ENCODE peak calls at places on chromosome X, in nine cellular contexts. I is WTC11; N is GM10248; U is activated naive CD4-positive, alpha-beta T cell treated with Interleukin-2 at 50 U/mL for 16 hours; M is AG10803; W is GM12865; E is activated CD4-positive, alpha-beta T cell treated with anti-CD3 and anti-CD28 coated beads, Interleukin-2, amount 50 U/mL, for 1 hour; F is stimulated activated CD8-positive, alpha-beta memory T cell treated with anti-CD3 and anti-CD28 coated beads, Interleukin-7, amount 100 ng/mL, for 1 hour; O is astrocyte of the spinal cord. S is an unnamed sample.

GRCh38 chrX:39633293-39633692 is 464.5 kb downstream of the BCOR start:
- DNase-seq in U (no peak), O (peak), M (peak), N (no peak), W (no peak), E (no peak), I (no peak), F (no peak), S (no peak)

GRCh38 chrX:34585561-34585960 is 71.5 kb downstream of the TMEM47 start:
- DNase-seq in E (no peak), O (no peak), F (no peak), W (no peak), N (no peak), I (no peak), M (no peak), U (no peak), S (no peak)

GRCh38 chrX:119036369-119037029 is 36.3 kb upstream of the CT47C1 start:
- DNase-seq in U (no peak), E (no peak), N (no peak), I (no peak), W (no peak), M (no peak), F (no peak), O (no peak), S (no peak)

GRCh38 chrX:131633285-131633917 is 89.5 kb downstream of the OR13H1 start:
- DNase-seq in M (peak), W (peak), E (peak), O (peak), F (peak), U (peak), I (peak), N (peak), S (peak)

GRCh38 chrX:55159556-55159955 is 60.6 kb upstream of the PAGE5 start:
- DNase-seq in N (no peak), O (no peak), M (no peak), F (no peak), U (no peak), W (no peak), E (no peak), I (no peak), S (no peak)

GRCh38 chrX:357035-357692 is 29.5 kb downstream of the PPP2R3B start:
- DNase-seq in U (no peak), F (no peak), M (no peak), N (no peak), I (no peak), E (no peak), O (no peak), W (no peak), S (no peak)

GRCh38 chrX:3577551-3577950 is 135.9 kb downstream of the PRKX start:
- DNase-seq in W (no peak), M (no peak), F (no peak), U (no peak), E (no peak), N (no peak), O (no peak), I (no peak), S (no peak)

GRCh38 chrX:10972731-10973130 is 138.4 kb upstream of the HCCS start:
- DNase-seq in M (peak), E (no peak), W (no peak), O (peak), N (no peak), I (no peak), U (no peak), F (no peak), S (no peak)

GRCh38 chrX:31555506-31555905 is 483.7 kb upstream of the FTHL17 start:
- DNase-seq in O (no peak), E (no peak), I (no peak), U (no peak), W (no peak), N (no peak), F (no peak), M (peak), S (no peak)

GRCh38 chrX:118181030-118181429 is 64.4 kb upstream of the KLHL13 start:
- DNase-seq in E (no peak), U (no peak), M (no peak), I (no peak), F (no peak), O (peak), N (no peak), W (no peak), S (no peak)

GRCh38 chrX:84189125-84189524 is 1.1 kb upstream of the RPS6KA6 start:
- DNase-seq in F (no peak), M (no peak), U (no peak), I (no peak), E (no peak), O (no peak), W (no peak), N (no peak), S (no peak)

GRCh38 chrX:22171287-22172060 is 101.2 kb upstream of the CBLL2 start:
- DNase-seq in O (no peak), F (no peak), U (no peak), W (no peak), M (no peak), I (no peak), N (no peak), E (no peak), S (no peak)

GRCh38 chrX:9848718-9849481 is 62.7 kb downstream of the SHROOM2 start:
- DNase-seq in E (no peak), I (no peak), W (no peak), F (no peak), O (no peak), U (no peak), N (no peak), M (no peak), S (no peak)

GRCh38 chrX:134908235-134908834 is 82.5 kb upstream of the SMIM10 start:
- DNase-seq in F (no peak), M (peak), E (peak), W (no peak), O (peak), U (no peak), I (no peak), N (no peak), S (no peak)

GRCh38 chrX:55874807-55875206 is 157.3 kb downstream of the RRAGB start:
- DNase-seq in I (no peak), F (no peak), N (no peak), U (no peak), W (no peak), E (no peak), O (no peak), M (no peak), S (no peak)

GRCh38 chrX:68440940-68441339 is 7.6 kb upstream of the OPHN1 start:
- DNase-seq in M (peak), W (no peak), O (peak), E (no peak), F (no peak), U (no peak), I (no peak), N (no peak), S (no peak)

GRCh38 chrX:96314974-96315373 is 369.7 kb upstream of the DIAPH2 start:
- DNase-seq in O (peak), I (no peak), M (peak), U (no peak), W (no peak), N (no peak), F (no peak), E (no peak), S (no peak)

GRCh38 chrX:104750146-104750699 is 184.2 kb downstream of the IL1RAPL2 start:
- DNase-seq in M (no peak), I (no peak), U (no peak), W (no peak), E (no peak), F (no peak), N (no peak), O (peak), S (no peak)

GRCh38 chrX:13250831-13251612 is 68.8 kb downstream of the ATXN3L start:
- DNase-seq in N (no peak), W (no peak), E (no peak), U (no peak), F (no peak), M (peak), I (no peak), O (peak), S (no peak)

GRCh38 chrX:15737957-15738685 is at the start of gene CA5B:
- DNase-seq in E (peak), O (peak), W (peak), F (peak), U (peak), M (peak), N (peak), I (peak), S (peak)

GRCh38 chrX:136250191-136251041 is 784 bp downstream of the MAP7D3 start:
- DNase-seq in M (no peak), N (peak), O (no peak), W (peak), U (peak), I (no peak), F (peak), E (peak), S (peak)

GRCh38 chrX:135543924-135544323 is 23.5 kb downstream of the INTS6L start:
- DNase-seq in I (peak), N (no peak), E (peak), O (no peak), M (no peak), F (no peak), W (peak), U (no peak), S (no peak)

GRCh38 chrX:9337056-9337455 is 127.8 kb upstream of the TBL1X start:
- DNase-seq in E (no peak), N (no peak), W (no peak), I (no peak), O (peak), U (no peak), F (no peak), M (peak), S (no peak)

GRCh38 chrX:24619647-24620046 is 27.5 kb downstream of the PCYT1B start:
- DNase-seq in M (peak), N (no peak), U (no peak), O (peak), I (no peak), E (no peak), W (peak), F (no peak), S (no peak)

GRCh38 chrX:12930150-12930549 is 23.7 kb downstream of the TLR8 start:
- DNase-seq in U (no peak), F (no peak), M (no peak), I (no peak), E (no peak), N (no peak), W (no peak), O (no peak), S (no peak)

GRCh38 chrX:105117621-105118020 is 102.9 kb downstream of the TEX13A start:
- DNase-seq in F (no peak), W (no peak), N (no peak), O (no peak), M (no peak), E (no peak), U (no peak), I (no peak), S (no peak)

GRCh38 chrX:117510453-117510852 is 606.2 kb downstream of the KLHL13 start:
- DNase-seq in O (no peak), U (no peak), I (no peak), N (no peak), M (no peak), E (no peak), W (no peak), F (no peak), S (no peak)

GRCh38 chrX:103063191-103063845 is 653 bp downstream of the BEX1 start:
- DNase-seq in N (no peak), O (peak), M (peak), U (no peak), E (no peak), W (no peak), F (no peak), I (peak), S (peak)

GRCh38 chrX:151815461-151815860 is 80.9 kb downstream of the CNGA2 start:
- DNase-seq in I (no peak), M (peak), E (no peak), W (no peak), N (no peak), O (peak), U (no peak), F (no peak), S (no peak)

GRCh38 chrX:118974908-118975671 is 672 bp downstream of the LONRF3 start:
- DNase-seq in O (no peak), N (peak), M (no peak), E (peak), W (peak), I (peak), U (peak), F (peak), S (peak)

GRCh38 chrX:100615015-100615414 is 21.6 kb downstream of the TSPAN6 start:
- DNase-seq in M (peak), U (no peak), O (peak), I (no peak), W (peak), N (peak), E (no peak), F (no peak), S (no peak)

GRCh38 chrX:107567370-107567769 is 60.9 kb upstream of the PRPS1 start:
- DNase-seq in N (no peak), W (no peak), F (no peak), U (no peak), M (no peak), E (no peak), I (no peak), O (no peak), S (no peak)

GRCh38 chrX:123971963-123972362 is 10.5 kb downstream of the STAG2 start:
- DNase-seq in O (no peak), M (no peak), N (no peak), U (no peak), E (no peak), I (no peak), W (no peak), F (no peak), S (no peak)

GRCh38 chrX:114500622-114501021 is 83.3 kb upstream of the HTR2C start:
- DNase-seq in N (no peak), F (no peak), O (no peak), M (no peak), E (no peak), U (no peak), I (no peak), W (no peak), S (no peak)

GRCh38 chrX:134737721-134738369 is 79.6 kb upstream of the PLAC1 start:
- DNase-seq in E (no peak), I (no peak), O (no peak), W (no peak), F (no peak), N (no peak), U (no peak), M (peak), S (no peak)

GRCh38 chrX:155334486-155335316 is at the start of gene CLIC2:
- DNase-seq in W (peak), U (no peak), F (no peak), E (no peak), O (peak), M (peak), I (no peak), N (no peak), S (no peak)